ENCODE peak calls at places on chromosomes 3 and 15, in ten cellular contexts. One of them, this sample, is unnamed.

GRCh38 chr3:197394464-197395321 is 96.3 kb upstream of the DLG1 start:
- DNase-seq in amniotic stem cell: no peak
- DNase-seq in activated naive CD8-positive, alpha-beta T cell treated with anti-CD3 and anti-CD28 coated beads, Interleukin-2, amount 50 U/mL, for 24 hours: peak; percentile 61
- DNase-seq in SJSA1: peak; percentile 92
- DNase-seq in GM12892: peak; percentile 53
- DNase-seq in AG08396: peak; percentile 90
- DNase-seq in ACHN: peak; percentile 99
- DNase-seq in neural crest cell: no peak
- DNase-seq in GM04503: peak; percentile 100
- DNase-seq in astrocyte of the hippocampus: peak; percentile 99
- DNase-seq in this sample: no peak

GRCh38 chr3:98617841-98618240 is 24.4 kb upstream of the CPOX start:
- DNase-seq in ACHN: no peak
- DNase-seq in GM04503: no peak
- DNase-seq in SJSA1: no peak
- DNase-seq in amniotic stem cell: no peak
- DNase-seq in astrocyte of the hippocampus: no peak
- DNase-seq in neural crest cell: no peak
- DNase-seq in GM12892: no peak
- DNase-seq in AG08396: no peak
- DNase-seq in activated naive CD8-positive, alpha-beta T cell treated with anti-CD3 and anti-CD28 coated beads, Interleukin-2, amount 50 U/mL, for 24 hours: no peak
- DNase-seq in this sample: no peak

GRCh38 chr3:64599651-64600050 is 88.1 kb downstream of the ADAMTS9 start:
- DNase-seq in GM12892: no peak
- DNase-seq in SJSA1: no peak
- DNase-seq in GM04503: no peak
- DNase-seq in AG08396: no peak
- DNase-seq in activated naive CD8-positive, alpha-beta T cell treated with anti-CD3 and anti-CD28 coated beads, Interleukin-2, amount 50 U/mL, for 24 hours: no peak
- DNase-seq in astrocyte of the hippocampus: no peak
- DNase-seq in neural crest cell: no peak
- DNase-seq in ACHN: no peak
- DNase-seq in amniotic stem cell: no peak
- DNase-seq in this sample: no peak

GRCh38 chr3:190303887-190304286 is 18.4 kb downstream of the CLDN1 start:
- DNase-seq in astrocyte of the hippocampus: no peak
- DNase-seq in activated naive CD8-positive, alpha-beta T cell treated with anti-CD3 and anti-CD28 coated beads, Interleukin-2, amount 50 U/mL, for 24 hours: no peak
- DNase-seq in ACHN: no peak
- DNase-seq in GM04503: no peak
- DNase-seq in neural crest cell: no peak
- DNase-seq in GM12892: no peak
- DNase-seq in AG08396: no peak
- DNase-seq in amniotic stem cell: no peak
- DNase-seq in SJSA1: no peak
- DNase-seq in this sample: no peak

GRCh38 chr3:37174532-37175126 is at the start of gene LRRFIP2:
- DNase-seq in amniotic stem cell: no peak
- DNase-seq in ACHN: peak; percentile 76
- DNase-seq in neural crest cell: no peak
- DNase-seq in activated naive CD8-positive, alpha-beta T cell treated with anti-CD3 and anti-CD28 coated beads, Interleukin-2, amount 50 U/mL, for 24 hours: no peak
- DNase-seq in GM04503: peak; percentile 50
- DNase-seq in AG08396: peak; percentile 50
- DNase-seq in GM12892: no peak
- DNase-seq in astrocyte of the hippocampus: peak; percentile 45
- DNase-seq in SJSA1: peak; percentile 24
- DNase-seq in this sample: no peak

GRCh38 chr15:72339777-72340177 is 19.8 kb upstream of the CELF6 start:
- DNase-seq in ACHN: no peak
- DNase-seq in amniotic stem cell: peak; percentile 28
- DNase-seq in SJSA1: peak; percentile 66
- DNase-seq in GM04503: peak; percentile 90
- DNase-seq in activated naive CD8-positive, alpha-beta T cell treated with anti-CD3 and anti-CD28 coated beads, Interleukin-2, amount 50 U/mL, for 24 hours: no peak
- DNase-seq in neural crest cell: no peak
- DNase-seq in astrocyte of the hippocampus: peak; percentile 49
- DNase-seq in GM12892: no peak
- DNase-seq in AG08396: peak; percentile 60
- DNase-seq in this sample: peak; percentile 36

GRCh38 chr15:77419050-77419835 is 661 bp downstream of the PEAK1 start:
- DNase-seq in SJSA1: peak; percentile 54
- DNase-seq in neural crest cell: peak; percentile 35
- DNase-seq in GM04503: no peak
- DNase-seq in AG08396: peak; percentile 45
- DNase-seq in amniotic stem cell: no peak
- DNase-seq in GM12892: peak; percentile 36
- DNase-seq in activated naive CD8-positive, alpha-beta T cell treated with anti-CD3 and anti-CD28 coated beads, Interleukin-2, amount 50 U/mL, for 24 hours: peak; percentile 65
- DNase-seq in astrocyte of the hippocampus: peak; percentile 65
- DNase-seq in ACHN: peak; percentile 29
- DNase-seq in this sample: peak; percentile 47

GRCh38 chr3:194328080-194328571 is 23.0 kb downstream of the CPN2 start:
- DNase-seq in ACHN: peak; percentile 77
- DNase-seq in SJSA1: no peak
- DNase-seq in GM04503: no peak
- DNase-seq in amniotic stem cell: no peak
- DNase-seq in GM12892: no peak
- DNase-seq in neural crest cell: no peak
- DNase-seq in astrocyte of the hippocampus: peak; percentile 61
- DNase-seq in activated naive CD8-positive, alpha-beta T cell treated with anti-CD3 and anti-CD28 coated beads, Interleukin-2, amount 50 U/mL, for 24 hours: no peak
- DNase-seq in AG08396: peak; percentile 60
- DNase-seq in this sample: peak; percentile 57

GRCh38 chr3:170536712-170537111 is 49.2 kb downstream of the SLC7A14 start:
- DNase-seq in neural crest cell: no peak
- DNase-seq in ACHN: no peak
- DNase-seq in GM04503: no peak
- DNase-seq in AG08396: no peak
- DNase-seq in activated naive CD8-positive, alpha-beta T cell treated with anti-CD3 and anti-CD28 coated beads, Interleukin-2, amount 50 U/mL, for 24 hours: no peak
- DNase-seq in GM12892: no peak
- DNase-seq in SJSA1: no peak
- DNase-seq in amniotic stem cell: no peak
- DNase-seq in astrocyte of the hippocampus: no peak
- DNase-seq in this sample: no peak

This sample was measured in A673.